ENCODE peak calls at places on chromosomes 7 and 10, in nine cellular contexts. A, H, T, Y, Z, M, F, J and B are unnamed samples.

GRCh38 chr10:124678566-124679240 is 65.5 kb downstream of the FAM53B start:
- DNase-seq in Z (no peak), J (no peak), M (no peak), H (no peak), T (peak; percentile 34), Y (no peak), F (peak; percentile 32), A (no peak), B (no peak)

GRCh38 chr10:126476256-126476655 is 88.0 kb upstream of the ADAM12 start:
- DNase-seq in H (no peak), F (no peak), J (no peak), M (no peak), T (no peak), Y (no peak), A (no peak), Z (no peak), B (no peak)

GRCh38 chr7:102818176-102818575 is 69.4 kb downstream of the FAM185A start:
- DNase-seq in T (no peak), Y (no peak), M (no peak), F (no peak), A (no peak), H (no peak), Z (no peak), J (no peak), B (no peak)

GRCh38 chr10:71697938-71698709 is 21.5 kb downstream of the C10orf105 start:
- DNase-seq in J (no peak), H (no peak), Y (no peak), M (no peak), F (no peak), A (no peak), T (no peak), Z (no peak), B (no peak)

GRCh38 chr10:116001266-116001857 is 271.6 kb downstream of the GFRA1 start:
- DNase-seq in Z (peak; percentile 9), H (no peak), F (no peak), T (no peak), J (no peak), Y (no peak), M (no peak), A (no peak), B (no peak)

GRCh38 chr10:72692897-72693598 is 1.1 kb downstream of the MCU start:
- DNase-seq in Y (no peak), M (no peak), A (no peak), H (no peak), J (peak; percentile 53), T (no peak), Z (peak; percentile 52), F (no peak), B (peak; percentile 31)

GRCh38 chr10:46048152-46048551 is 2.1 kb upstream of the MSMB start:
- DNase-seq in H (no peak), Y (no peak), T (no peak), J (no peak), M (no peak), A (no peak), Z (no peak), F (no peak), B (no peak)

GRCh38 chr7:154960063-154960790 is 42.7 kb downstream of the PAXIP1 start:
- DNase-seq in Z (no peak), F (no peak), H (no peak), A (no peak), Y (no peak), T (no peak), M (peak; percentile 24), J (no peak), B (no peak)

GRCh38 chr10:70590663-70591416 is 11.7 kb downstream of the PRF1 start:
- DNase-seq in J (no peak), Y (no peak), H (no peak), M (no peak), T (no peak), A (no peak), F (no peak), Z (no peak), B (no peak)

GRCh38 chr10:44970812-44971395 is 7.7 kb downstream of the DEPP1 start:
- DNase-seq in F (no peak), T (no peak), A (no peak), J (no peak), H (no peak), M (no peak), Y (no peak), Z (no peak), B (no peak)

GRCh38 chr7:132116369-132116768 is 459.9 kb downstream of the PLXNA4 start:
- DNase-seq in T (no peak), A (no peak), Z (no peak), H (no peak), J (peak; percentile 81), M (no peak), F (no peak), Y (no peak), B (no peak)